ENCODE peak calls at places on chromosome 12, in six cellular contexts. V is activated CD4-positive, alpha-beta memory T cell treated with anti-CD3 and anti-CD28 coated beads, Interleukin-2, amount 10 ng/mL, durations not matched to agents 7 days and 5 days; B is stromal cell of bone marrow; W is anterior cingulate cortex; G is GM04504; K is upper lobe of right lung. U is an unnamed sample.

GRCh38 chr12:79844693-79845092 is 90.2 kb downstream of the PPP1R12A start:
- DNase-seq in V (no peak), B (peak; percentile 11), W (no peak), G (peak; percentile 14), K (no peak), U (no peak)

GRCh38 chr12:52713960-52714886 is 10.9 kb upstream of the KRT77 start:
- DNase-seq in V (no peak), B (no peak), W (no peak), G (no peak), K (no peak), U (no peak)

GRCh38 chr12:38120438-38120837 is 196.1 kb upstream of the ALG10B start:
- DNase-seq in V (no peak), B (no peak), W (no peak), G (no peak), K (no peak), U (no peak)

GRCh38 chr12:24728366-24728765 is 220.5 kb downstream of the BCAT1 start:
- DNase-seq in V (no peak), B (peak; percentile 23), W (no peak), G (no peak), K (no peak), U (no peak)

GRCh38 chr12:122989443-122989839 is 9.0 kb downstream of the ARL6IP4 start:
- DNase-seq in V (no peak), B (no peak), W (no peak), G (no peak), K (no peak), U (no peak)

GRCh38 chr12:69900720-69901131 is 75.7 kb downstream of the MYRFL start:
- DNase-seq in V (peak; percentile 65), B (peak; percentile 41), W (peak; percentile 49), G (peak; percentile 40), K (no peak), U (peak; percentile 55)

GRCh38 chr12:3291939-3292338 is 199.1 kb upstream of the PRMT8 start:
- DNase-seq in V (no peak), B (no peak), W (no peak), G (no peak), K (no peak), U (no peak)

GRCh38 chr12:82745807-82746206 is 59.1 kb downstream of the TMTC2 start:
- DNase-seq in V (no peak), B (no peak), W (no peak), G (no peak), K (no peak), U (no peak)

GRCh38 chr12:3220382-3221321 is 143.5 kb downstream of the TSPAN9 start:
- DNase-seq in V (no peak), B (no peak), W (no peak), G (no peak), K (no peak), U (no peak)

GRCh38 chr12:58408516-58408915 is 467.1 kb downstream of the ATP23 start:
- DNase-seq in V (no peak), B (no peak), W (no peak), G (no peak), K (no peak), U (no peak)

GRCh38 chr12:30691122-30691879 is 4.4 kb downstream of the IPO8 start:
- DNase-seq in V (no peak), B (peak; percentile 57), W (no peak), G (peak; percentile 50), K (no peak), U (no peak)

GRCh38 chr12:106764738-106765137 is 9.7 kb upstream of the RIC8B start:
- DNase-seq in V (no peak), B (peak; percentile 21), W (peak; percentile 29), G (no peak), K (no peak), U (no peak)

GRCh38 chr12:10182662-10183061 is 3.8 kb downstream of the TMEM52B start:
- DNase-seq in V (no peak), B (peak; percentile 60), W (no peak), G (peak; percentile 68), K (no peak), U (no peak)

GRCh38 chr12:5861426-5861825 is 83.6 kb downstream of the ANO2 start:
- DNase-seq in V (no peak), B (no peak), W (no peak), G (no peak), K (no peak), U (no peak)

GRCh38 chr12:105104762-105105161 is 2.8 kb upstream of the WASHC4 start:
- DNase-seq in V (no peak), B (no peak), W (no peak), G (no peak), K (no peak), U (no peak)

GRCh38 chr12:53343978-53344377 is 7.8 kb upstream of the SP7 start:
- DNase-seq in V (no peak), B (no peak), W (no peak), G (no peak), K (no peak), U (no peak)

GRCh38 chr12:19200261-19200660 is 70.7 kb downstream of the PLEKHA5 start:
- DNase-seq in V (no peak), B (no peak), W (no peak), G (no peak), K (no peak), U (no peak)

GRCh38 chr12:30067156-30067555 is 283.4 kb upstream of the TMTC1 start:
- DNase-seq in V (no peak), B (peak; percentile 20), W (no peak), G (no peak), K (no peak), U (no peak)

GRCh38 chr12:84842406-84843013 is 70.1 kb downstream of the SLC6A15 start:
- DNase-seq in V (no peak), B (peak; percentile 22), W (no peak), G (peak; percentile 29), K (no peak), U (peak; percentile 3)

GRCh38 chr12:27940756-27941402 is 31.7 kb downstream of the PTHLH start:
- DNase-seq in V (peak; percentile 75), B (peak; percentile 51), W (peak; percentile 51), G (peak; percentile 56), K (peak; percentile 75), U (peak; percentile 48)

U was measured in CD8-positive, alpha-beta memory T cell.